ENCODE peak calls at places on chromosomes 4 and X, in eight cellular contexts. E, R, L, U, T, Y, V and Z are unnamed samples. For H3K27me3, the result is how much of the 10 kb centered on the place peaks cover.

GRCh38 chrX:15815779-15816452 is 25.6 kb downstream of the ZRSR2 start:
- DNase-seq in E (no peak), R (no peak), L (no peak), U (peak), T (peak), Y (no peak), V (peak), Z (peak)

GRCh38 chrX:15143050-15143824 is 126.6 kb downstream of the ASB9 start:
- DNase-seq in E (peak), R (peak), L (peak), U (peak), T (peak), Y (no peak), V (peak), Z (peak)

GRCh38 chr4:57320880-57321279 is 210.7 kb upstream of the IGFBP7 start:
- DNase-seq in E (no peak), R (no peak), L (no peak), U (no peak), T (no peak), Y (no peak), V (peak), Z (no peak)

GRCh38 chr4:81790477-81790876 is 318.8 kb upstream of the RASGEF1B start:
- DNase-seq in E (no peak), R (no peak), L (no peak), U (no peak), T (no peak), Y (no peak), V (no peak), Z (no peak)

GRCh38 chr4:67436742-67437141 is 108.6 kb downstream of the CENPC start:
- DNase-seq in E (no peak), R (no peak), L (peak), U (no peak), T (no peak), Y (no peak), V (no peak), Z (no peak)

GRCh38 chrX:85326234-85327059 is 53.0 kb downstream of the POF1B start:
- DNase-seq in E (peak), R (no peak), L (no peak), U (no peak), T (no peak), Y (peak), V (no peak), Z (no peak)

GRCh38 chr4:94517492-94517891 is 65.8 kb downstream of the PDLIM5 start:
- DNase-seq in E (no peak), R (no peak), L (no peak), U (no peak), T (no peak), Y (no peak), V (peak), Z (no peak)

GRCh38 chr4:2075987-2076907 is 17.1 kb downstream of the NAT8L start:
- DNase-seq in E (no peak), R (no peak), L (no peak), U (no peak), T (no peak), Y (peak), V (no peak), Z (no peak)

GRCh38 chr4:172996571-172997216 is 171.9 kb upstream of the GALNT7 start:
- DNase-seq in E (no peak), R (no peak), L (peak), U (no peak), T (no peak), Y (no peak), V (peak), Z (no peak)

GRCh38 chr4:498328-498919 is 532 bp downstream of the ZNF721 start:
- DNase-seq in E (no peak), R (no peak), L (no peak), U (no peak), T (no peak), Y (no peak), V (peak), Z (no peak)

GRCh38 chrX:95956780-95957179 is 727.9 kb upstream of the DIAPH2 start:
- DNase-seq in E (no peak), R (no peak), L (no peak), U (no peak), T (no peak), Y (no peak), V (no peak), Z (no peak)

GRCh38 chrX:130896816-130897508 is 6.0 kb downstream of the ENOX2 start:
- DNase-seq in E (no peak), R (no peak), L (peak), U (no peak), T (no peak), Y (no peak), V (no peak), Z (peak)

GRCh38 chr4:4256799-4257198 is 8.8 kb upstream of the TMEM128 start:
- DNase-seq in E (no peak), R (no peak), L (no peak), U (no peak), T (no peak), Y (no peak), V (no peak), Z (peak)

GRCh38 chr4:20319785-20320184 is 68.1 kb downstream of the SLIT2 start:
- DNase-seq in E (no peak), R (no peak), L (no peak), U (no peak), T (no peak), Y (no peak), V (no peak), Z (no peak)

GRCh38 chr4:67558493-67558892 is at the start of gene STAP1:
- DNase-seq in E (no peak), R (no peak), L (no peak), U (no peak), T (peak), Y (no peak), V (no peak), Z (no peak)

GRCh38 chr4:21688596-21689265 is 259.8 kb downstream of the KCNIP4 start:
- DNase-seq in E (no peak), R (no peak), L (no peak), U (no peak), T (no peak), Y (no peak), V (no peak), Z (no peak)

GRCh38 chr4:184471872-184472539 is 2.3 kb downstream of the IRF2 start:
- DNase-seq in E (no peak), R (no peak), L (no peak), U (no peak), T (peak), Y (no peak), V (no peak), Z (peak)

GRCh38 chr4:61068745-61069144 is 131.4 kb upstream of the ADGRL3 start:
- DNase-seq in E (no peak), R (no peak), L (peak), U (no peak), T (no peak), Y (no peak), V (peak), Z (no peak)

GRCh38 chrX:53281321-53281822 is at the start of gene IQSEC2:
- DNase-seq in E (peak), R (peak), L (peak), U (peak), T (peak), Y (peak), V (peak), Z (peak)

GRCh38 chr4:914531-914930 is 17.6 kb downstream of the GAK start:
- DNase-seq in E (no peak), R (no peak), L (no peak), U (no peak), T (no peak), Y (no peak), V (no peak), Z (no peak)

GRCh38 chrX:83469551-83469950 is 38.5 kb upstream of the POU3F4 start:
- DNase-seq in E (no peak), R (peak), L (peak), U (no peak), T (peak), Y (no peak), V (peak), Z (peak)

GRCh38 chr4:23881052-23881501 is 8.8 kb downstream of the PPARGC1A start:
- DNase-seq in E (no peak), R (no peak), L (no peak), U (no peak), T (no peak), Y (no peak), V (no peak), Z (no peak)

GRCh38 chr4:119735136-119735770 is 106.6 kb upstream of the PDE5A start:
- DNase-seq in E (no peak), R (no peak), L (peak), U (no peak), T (no peak), Y (no peak), V (peak), Z (no peak)

GRCh38 chrX:13235930-13236329 is 83.9 kb downstream of the ATXN3L start:
- DNase-seq in E (no peak), R (no peak), L (no peak), U (no peak), T (no peak), Y (no peak), V (no peak), Z (no peak)

GRCh38 chr4:110107868-110108267 is 90.5 kb downstream of the ELOVL6 start:
- DNase-seq in E (no peak), R (no peak), L (no peak), U (no peak), T (no peak), Y (no peak), V (peak), Z (no peak)

GRCh38 chr4:85370400-85371032 is 104.4 kb upstream of the ARHGAP24 start:
- DNase-seq in E (peak), R (peak), L (peak), U (peak), T (peak), Y (no peak), V (peak), Z (peak)

GRCh38 chr4:26081795-26082498 is 167.9 kb downstream of the SMIM20 start:
- DNase-seq in E (no peak), R (no peak), L (peak), U (peak), T (no peak), Y (no peak), V (peak), Z (peak)

GRCh38 chr4:48943387-48943786 is 36.8 kb upstream of the OCIAD2 start:
- DNase-seq in E (no peak), R (no peak), L (no peak), U (peak), T (no peak), Y (no peak), V (no peak), Z (no peak)

GRCh38 chr4:71338846-71339593 is at the start of gene SLC4A4:
- DNase-seq in E (no peak), R (no peak), L (peak), U (no peak), T (no peak), Y (no peak), V (peak), Z (peak)

GRCh38 chr4:176540814-176541213 is 221.0 kb downstream of the SPCS3 start:
- DNase-seq in E (no peak), R (no peak), L (peak), U (no peak), T (no peak), Y (no peak), V (no peak), Z (no peak)

GRCh38 chr4:69639542-69639941 is at the start of gene UGT2A2:
- DNase-seq in E (no peak), R (no peak), L (no peak), U (no peak), T (no peak), Y (no peak), V (no peak), Z (no peak)

GRCh38 chr4:145423017-145423708 is 58.5 kb upstream of the SMAD1 start:
- DNase-seq in E (no peak), R (no peak), L (no peak), U (no peak), T (no peak), Y (no peak), V (no peak), Z (peak)

GRCh38 chrX:14554132-14554715 is 24.9 kb downstream of the GLRA2 start:
- DNase-seq in E (no peak), R (no peak), L (no peak), U (no peak), T (no peak), Y (no peak), V (no peak), Z (no peak)

GRCh38 chr4:78610546-78611214 is 59.1 kb downstream of the ANXA3 start:
- DNase-seq in E (no peak), R (no peak), L (peak), U (no peak), T (no peak), Y (no peak), V (peak), Z (peak)

GRCh38 chr4:83054928-83055327 is 19.9 kb downstream of the COPS4 start:
- DNase-seq in E (no peak), R (no peak), L (peak), U (peak), T (no peak), Y (no peak), V (peak), Z (no peak)

GRCh38 chr4:85147481-85148076 is 181.1 kb upstream of the WDFY3 start:
- DNase-seq in E (peak), R (peak), L (peak), U (peak), T (peak), Y (peak), V (peak), Z (peak)

GRCh38 chrX:103453655-103454054 is 65.6 kb downstream of the RAB40A start:
- DNase-seq in E (no peak), R (no peak), L (peak), U (no peak), T (no peak), Y (no peak), V (peak), Z (peak)

GRCh38 chrX:6693051-6693450 is 158.1 kb upstream of the VCX3A start:
- DNase-seq in E (no peak), R (no peak), L (no peak), U (no peak), T (no peak), Y (no peak), V (no peak), Z (no peak)

GRCh38 chr4:87005690-87006461 is 71.1 kb downstream of the AFF1 start:
- DNase-seq in E (no peak), R (no peak), L (no peak), U (no peak), T (peak), Y (no peak), V (no peak), Z (no peak)

DNA sequence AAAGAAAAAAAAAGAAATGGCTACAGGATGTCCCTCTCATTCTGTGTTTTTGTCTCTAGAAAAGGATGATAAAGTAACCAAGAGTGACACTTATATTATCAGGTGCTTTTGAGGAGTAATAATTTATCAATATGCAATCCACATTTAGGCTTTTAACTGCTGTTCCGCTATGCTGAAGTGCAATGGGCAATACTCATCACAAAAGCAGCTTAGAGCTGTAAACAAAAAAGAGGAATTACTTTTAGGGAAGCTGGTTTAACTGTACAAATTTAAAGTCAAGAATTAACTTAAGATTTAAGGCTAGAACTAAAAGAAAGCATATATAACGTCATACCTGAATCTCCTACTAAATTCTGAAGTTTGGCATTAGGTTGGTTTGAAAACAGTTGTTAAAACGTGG is 93.5 kb upstream of the DDX3X start:
- DNase-seq in E (no peak), R (no peak), L (no peak), U (no peak), T (no peak), Y (no peak), V (no peak), Z (no peak)
- H3K4me3 ChIP-seq in E (no peak), R (no peak), L (no peak), U (no peak), T (no peak), Y (no peak), V (no peak), Z (no peak)

DNA sequence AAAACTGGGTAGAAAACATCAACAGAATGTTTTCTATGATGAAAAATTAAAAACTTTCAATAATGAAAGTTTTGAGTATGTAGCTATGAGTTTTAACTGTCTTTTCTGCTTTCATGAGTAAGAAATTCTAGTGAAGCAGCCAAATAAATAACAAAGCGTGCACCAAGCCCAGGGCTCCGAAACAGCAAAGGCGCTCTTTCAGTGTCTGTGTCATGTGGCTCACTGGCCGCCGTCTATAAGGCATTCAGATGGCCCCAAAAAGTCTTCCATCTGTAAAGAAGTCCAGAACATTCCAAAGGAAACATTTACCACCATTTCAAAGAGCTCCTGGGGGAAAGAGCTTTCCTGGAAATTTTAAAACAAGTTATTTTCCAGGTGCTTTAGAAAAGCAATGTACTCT is 139.9 kb downstream of the AFAP1 start:
- DNase-seq in E (no peak), R (no peak), L (no peak), U (no peak), T (no peak), Y (no peak), V (no peak), Z (no peak)
- H3K27me3 ChIP-seq in E (under half), R (under half), L (under half), U (under half), T (under half), Y (under half), V (under half), Z (under half)

GRCh38 chr4:187416236-187416635 is 579.3 kb upstream of the ZFP42 start:
- DNase-seq in E (no peak), R (no peak), L (no peak), U (no peak), T (no peak), Y (no peak), V (peak), Z (no peak)
- H3K4me3 ChIP-seq in E (no peak), R (no peak), L (no peak), U (no peak), T (no peak), Y (no peak), V (no peak), Z (no peak)

GRCh38 chrX:39640866-39641265 is 456.9 kb downstream of the BCOR start:
- DNase-seq in E (no peak), R (no peak), L (no peak), U (no peak), T (no peak), Y (no peak), V (no peak), Z (no peak)
- H3K27me3 ChIP-seq in E (under half), R (under half), L (under half), U (under half), T (under half), Y (under half), V (under half), Z (under half)

GRCh38 chrX:154457491-154458115 is 478 bp upstream of the PLXNA3 start:
- DNase-seq in E (no peak), R (no peak), L (no peak), U (no peak), T (peak), Y (peak), V (peak), Z (peak)
- H3K4me3 ChIP-seq in E (peak), R (peak), L (peak), U (peak), T (peak), Y (peak), V (peak), Z (peak)

GRCh38 chrX:152886716-152887115 is 11.2 kb upstream of the ZNF185 start:
- DNase-seq in E (no peak), R (no peak), L (no peak), U (no peak), T (no peak), Y (no peak), V (no peak), Z (no peak)
- H3K27me3 ChIP-seq in E (under half), R (under half), L (under half), U (under half), T (under half), Y (under half), V (half or more), Z (under half)